ENCODE peak calls at places on chromosomes 3 and 15, in four cellular contexts. One of them, this sample, is unnamed.

GRCh38 chr3:130786306-130786705 is 39.7 kb upstream of the PIK3R4 start:
- DNase-seq in spleen: no peak
- DNase-seq in suprapubic skin: no peak
- DNase-seq in IMR-90: no peak
- DNase-seq in this sample: no peak

GRCh38 chr3:5006755-5007202 is 27.5 kb downstream of the BHLHE40 start:
- DNase-seq in spleen: peak; percentile 68
- DNase-seq in suprapubic skin: peak; percentile 72
- DNase-seq in IMR-90: no peak
- DNase-seq in this sample: no peak

GRCh38 chr15:69346112-69346511 is 47.4 kb downstream of the PAQR5 start:
- DNase-seq in spleen: no peak
- DNase-seq in suprapubic skin: no peak
- DNase-seq in IMR-90: peak; percentile 53
- DNase-seq in this sample: no peak

GRCh38 chr3:45687828-45688193 is 1.4 kb upstream of the SACM1L start:
- DNase-seq in spleen: no peak
- DNase-seq in suprapubic skin: no peak
- DNase-seq in IMR-90: no peak
- DNase-seq in this sample: no peak

GRCh38 chr3:130548356-130548755 is 31.4 kb downstream of the COL6A6 start:
- DNase-seq in spleen: no peak
- DNase-seq in suprapubic skin: no peak
- DNase-seq in IMR-90: no peak
- DNase-seq in this sample: no peak

GRCh38 chr3:77096966-77097890 is 57.3 kb downstream of the ROBO2 start:
- DNase-seq in spleen: no peak
- DNase-seq in suprapubic skin: no peak
- DNase-seq in IMR-90: peak; percentile 46
- DNase-seq in this sample: no peak

GRCh38 chr3:14352002-14352627 is 50.3 kb upstream of the SLC6A6 start:
- DNase-seq in spleen: no peak
- DNase-seq in suprapubic skin: no peak
- DNase-seq in IMR-90: peak; percentile 7
- DNase-seq in this sample: no peak

GRCh38 chr3:6716374-6716773 is 144.5 kb upstream of the GRM7 start:
- DNase-seq in spleen: no peak
- DNase-seq in suprapubic skin: no peak
- DNase-seq in IMR-90: no peak
- DNase-seq in this sample: no peak

DNA sequence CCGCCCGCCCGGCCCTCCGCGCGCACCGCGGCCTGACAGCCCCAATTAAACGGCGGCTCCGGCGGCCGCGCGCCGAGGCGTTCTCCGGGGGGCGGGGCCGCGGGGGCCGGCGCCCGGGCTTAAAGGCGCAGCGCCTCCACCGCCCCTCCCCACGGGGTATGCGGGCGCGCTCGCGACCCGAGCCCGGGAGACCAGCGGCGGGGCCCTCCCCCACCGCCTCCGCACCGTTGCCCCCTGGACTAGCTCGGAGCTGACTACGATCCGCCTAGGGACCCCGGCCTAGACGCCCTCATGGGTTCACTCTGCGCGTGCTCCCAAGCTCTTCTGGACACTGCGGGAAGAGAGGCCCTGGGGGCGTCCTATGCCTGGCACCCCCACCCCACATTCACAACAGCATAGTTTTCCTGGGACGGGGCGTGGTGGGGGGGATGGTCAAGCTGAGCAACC is at the start of gene DUSP7:
- DNase-seq in spleen: peak; percentile 94
- DNase-seq in suprapubic skin: no peak
- DNase-seq in IMR-90: peak; percentile 46
- DNase-seq in this sample: no peak
- TF ChIP-seq POLR2A in spleen: no peak
- TF ChIP-seq POLR2A in suprapubic skin: no peak
- TF ChIP-seq POLR2A in IMR-90: no peak
- TF ChIP-seq POLR2A in this sample: no peak

DNA sequence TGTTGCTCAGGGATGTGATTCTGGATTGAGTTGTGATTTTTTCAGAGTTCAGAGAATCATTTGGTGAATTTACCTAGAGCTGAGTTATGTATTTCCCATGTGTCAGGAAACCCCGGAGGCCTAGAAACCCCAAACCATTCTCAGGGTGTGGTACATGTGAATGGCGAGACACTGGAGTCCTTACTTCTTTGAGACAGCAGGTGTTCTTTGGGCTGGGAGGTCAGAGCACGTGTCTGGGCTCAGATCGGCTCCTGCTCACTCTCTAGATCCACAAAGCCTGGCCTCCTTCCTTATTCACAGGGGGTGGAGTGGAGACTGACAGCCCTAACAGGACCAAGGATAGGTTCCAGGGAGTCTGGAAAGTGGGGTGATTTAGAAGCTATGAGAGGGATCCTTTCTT is 145.8 kb downstream of the CHDH start:
- DNase-seq in spleen: no peak
- DNase-seq in suprapubic skin: no peak
- DNase-seq in IMR-90: no peak
- DNase-seq in this sample: no peak
- H3K27me3 ChIP-seq in spleen: no peaks in the 10 kb centered on the region
- H3K27me3 ChIP-seq in suprapubic skin: no peaks in the 10 kb centered on the region
- H3K27me3 ChIP-seq in IMR-90: peaks cover 2% of the 10 kb centered on the region
- H3K27me3 ChIP-seq in this sample: no peaks in the 10 kb centered on the region

DNA sequence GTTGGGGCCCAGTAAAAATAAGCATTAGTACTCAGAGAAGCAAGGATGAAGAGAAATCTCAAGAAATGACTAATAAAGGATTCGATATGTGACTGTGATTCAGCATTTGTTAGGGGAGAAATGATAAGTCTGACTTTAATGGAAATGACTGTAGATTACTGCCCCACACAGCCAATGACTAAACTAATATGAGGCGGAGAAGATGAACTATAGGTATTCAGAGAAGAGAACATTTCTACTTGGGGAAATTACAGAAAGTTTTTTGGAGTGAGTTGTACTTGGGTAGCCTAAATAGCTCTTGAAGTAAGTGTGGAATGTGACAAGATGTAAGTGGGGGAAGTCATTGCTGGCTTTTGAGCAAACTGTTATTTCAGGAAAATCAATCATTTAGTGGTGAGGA is 380.0 kb downstream of the PDCD6IP start:
- DNase-seq in spleen: no peak
- DNase-seq in suprapubic skin: no peak
- DNase-seq in IMR-90: peak; percentile 11
- DNase-seq in this sample: no peak
- TF ChIP-seq POLR2A in spleen: no peak
- TF ChIP-seq POLR2A in suprapubic skin: no peak
- TF ChIP-seq POLR2A in IMR-90: no peak
- TF ChIP-seq POLR2A in this sample: no peak

GRCh38 chr3:184140436-184140835 is 5.3 kb downstream of the EIF2B5 start:
- DNase-seq in spleen: peak; percentile 39
- DNase-seq in suprapubic skin: no peak
- DNase-seq in IMR-90: no peak
- DNase-seq in this sample: no peak
- H3K27me3 ChIP-seq in spleen: no peaks in the 10 kb centered on the region
- H3K27me3 ChIP-seq in suprapubic skin: no peaks in the 10 kb centered on the region
- H3K27me3 ChIP-seq in IMR-90: no peaks in the 10 kb centered on the region
- H3K27me3 ChIP-seq in this sample: no peaks in the 10 kb centered on the region

GRCh38 chr3:39180546-39181346 is 11.6 kb downstream of the XIRP1 start:
- DNase-seq in spleen: peak; percentile 98
- DNase-seq in suprapubic skin: peak; percentile 95
- DNase-seq in IMR-90: peak; percentile 54
- DNase-seq in this sample: peak; percentile 40
- TF ChIP-seq POLR2A in spleen: no peak
- TF ChIP-seq POLR2A in suprapubic skin: peak; percentile 35
- TF ChIP-seq POLR2A in IMR-90: peak; percentile 23
- TF ChIP-seq POLR2A in this sample: no peak

GRCh38 chr3:183636221-183637105 is 1.0 kb downstream of the KLHL24 start:
- DNase-seq in spleen: peak; percentile 97
- DNase-seq in suprapubic skin: peak; percentile 97
- DNase-seq in IMR-90: peak; percentile 94
- DNase-seq in this sample: peak; percentile 74
- H3K27me3 ChIP-seq in spleen: no peaks in the 10 kb centered on the region
- H3K27me3 ChIP-seq in suprapubic skin: no peaks in the 10 kb centered on the region
- H3K27me3 ChIP-seq in IMR-90: no peaks in the 10 kb centered on the region
- H3K27me3 ChIP-seq in this sample: no peaks in the 10 kb centered on the region

GRCh38 chr3:16639806-16640205 is 34.6 kb upstream of the DAZL start:
- DNase-seq in spleen: no peak
- DNase-seq in suprapubic skin: no peak
- DNase-seq in IMR-90: no peak
- DNase-seq in this sample: no peak

GRCh38 chr3:16632395-16632794 is 27.2 kb upstream of the DAZL start:
- DNase-seq in spleen: no peak
- DNase-seq in suprapubic skin: no peak
- DNase-seq in IMR-90: no peak
- DNase-seq in this sample: no peak

DNA sequence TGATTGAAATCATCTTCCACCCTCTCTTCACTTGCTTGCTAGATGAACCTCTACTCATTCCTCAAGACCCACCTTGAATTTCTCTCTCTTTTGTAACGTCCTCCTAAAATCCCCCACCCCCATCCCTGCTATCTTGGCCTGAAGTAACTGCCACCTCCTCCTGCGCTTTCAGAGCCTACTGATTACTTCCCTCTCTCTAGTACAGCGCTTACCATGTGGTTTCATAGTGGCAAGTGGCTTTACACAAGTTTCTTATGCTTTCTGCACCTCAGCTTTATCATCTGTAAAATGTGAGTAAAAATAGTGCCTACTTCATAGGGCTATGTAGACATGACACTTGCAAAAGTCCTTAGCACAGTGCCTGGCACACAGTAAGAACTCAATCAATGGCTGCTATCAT is 28.7 kb upstream of the DAZL start:
- DNase-seq in spleen: no peak
- DNase-seq in suprapubic skin: no peak
- DNase-seq in IMR-90: no peak
- DNase-seq in this sample: no peak
- TF ChIP-seq POLR2A in spleen: no peak
- TF ChIP-seq POLR2A in suprapubic skin: no peak
- TF ChIP-seq POLR2A in IMR-90: no peak
- TF ChIP-seq POLR2A in this sample: no peak

GRCh38 chr3:31116651-31117050 is 222.2 kb upstream of the GADL1 start:
- DNase-seq in spleen: no peak
- DNase-seq in suprapubic skin: no peak
- DNase-seq in IMR-90: peak; percentile 50
- DNase-seq in this sample: no peak
- H3K27me3 ChIP-seq in spleen: no peaks in the 10 kb centered on the region
- H3K27me3 ChIP-seq in suprapubic skin: no peaks in the 10 kb centered on the region
- H3K27me3 ChIP-seq in IMR-90: no peaks in the 10 kb centered on the region
- H3K27me3 ChIP-seq in this sample: no peaks in the 10 kb centered on the region

GRCh38 chr3:49022751-49023171 is 840 bp downstream of the NDUFAF3 start:
- DNase-seq in spleen: no peak
- DNase-seq in suprapubic skin: no peak
- DNase-seq in IMR-90: no peak
- DNase-seq in this sample: no peak
- TF ChIP-seq POLR2A in spleen: no peak
- TF ChIP-seq POLR2A in suprapubic skin: no peak
- TF ChIP-seq POLR2A in IMR-90: no peak
- TF ChIP-seq POLR2A in this sample: no peak

GRCh38 chr3:156831006-156831405 is 4.9 kb downstream of the LEKR1 start:
- DNase-seq in spleen: no peak
- DNase-seq in suprapubic skin: no peak
- DNase-seq in IMR-90: no peak
- DNase-seq in this sample: no peak
- H3K27me3 ChIP-seq in spleen: no peaks in the 10 kb centered on the region
- H3K27me3 ChIP-seq in suprapubic skin: no peaks in the 10 kb centered on the region
- H3K27me3 ChIP-seq in IMR-90: no peaks in the 10 kb centered on the region
- H3K27me3 ChIP-seq in this sample: no peaks in the 10 kb centered on the region

This sample was measured in esophagus squamous epithelium.